ENCODE peak calls at places on chromosomes 4 and X, in four cellular contexts. L is fibroblast of lung, B is prostate gland, W is AG04450. Y is an unnamed sample.

GRCh38 chr4:77800077-77800476 is 19.1 kb downstream of the CNOT6L start:
- DNase-seq in W (no peak), B (no peak), L (no peak), Y (no peak)

GRCh38 chr4:128527356-128527755 is 239.7 kb upstream of the PGRMC2 start:
- DNase-seq in B (no peak), W (no peak), L (no peak), Y (no peak)

GRCh38 chr4:40831462-40831861 is 81.7 kb downstream of the NSUN7 start:
- DNase-seq in L (no peak), B (no peak), W (no peak), Y (no peak)

GRCh38 chr4:120918092-120918491 is 4.4 kb downstream of the PRDM5 start:
- DNase-seq in W (no peak), B (no peak), L (no peak), Y (no peak)

GRCh38 chrX:11929476-11929875 is 171.4 kb downstream of the MSL3 start:
- DNase-seq in L (no peak), B (no peak), W (no peak), Y (no peak)

GRCh38 chr4:103424853-103425252 is 226.7 kb upstream of the CENPE start:
- DNase-seq in L (no peak), W (no peak), B (peak; percentile 29), Y (no peak)

GRCh38 chr4:90745176-90745575 is 618.0 kb downstream of the CCSER1 start:
- DNase-seq in L (no peak), B (no peak), W (no peak), Y (no peak)

GRCh38 chr4:177369372-177369771 is 59.7 kb downstream of the NEIL3 start:
- DNase-seq in L (peak; percentile 46), B (no peak), W (peak; percentile 60), Y (no peak)

GRCh38 chr4:163959932-163960331 is 465.4 kb downstream of the TMA16 start:
- DNase-seq in W (no peak), L (no peak), B (no peak), Y (no peak)

GRCh38 chr4:128573781-128574508 is 235.6 kb upstream of the JADE1 start:
- DNase-seq in B (no peak), W (peak; percentile 63), L (no peak), Y (no peak)

GRCh38 chrX:73268463-73268862 is 53.8 kb upstream of the NAP1L2 start:
- DNase-seq in B (no peak), W (no peak), L (no peak), Y (no peak)

GRCh38 chr4:150385606-150386005 is 196.3 kb upstream of the MAB21L2 start:
- DNase-seq in W (peak; percentile 73), B (no peak), L (peak; percentile 96), Y (no peak)

GRCh38 chr4:6693274-6694176 is at the start of gene S100P:
- DNase-seq in W (no peak), B (no peak), L (no peak), Y (no peak)

GRCh38 chr4:120858776-120859175 is 63.8 kb downstream of the PRDM5 start:
- DNase-seq in L (peak; percentile 18), W (no peak), B (no peak), Y (no peak)

GRCh38 chrX:78330540-78330939 is 3.1 kb upstream of the CYSLTR1 start:
- DNase-seq in W (no peak), L (no peak), B (no peak), Y (no peak)

GRCh38 chrX:20459410-20460350 is 193.0 kb upstream of the RPS6KA3 start:
- DNase-seq in B (no peak), W (no peak), L (no peak), Y (no peak)

GRCh38 chr4:141885112-141885511 is 248.7 kb downstream of the IL15 start:
- DNase-seq in L (no peak), W (no peak), B (no peak), Y (no peak)

GRCh38 chrX:2748815-2749188 is 3.0 kb upstream of the XG start:
- DNase-seq in W (no peak), L (no peak), B (no peak), Y (no peak)

GRCh38 chrX:21715825-21716224 is 42.1 kb downstream of the SMPX start:
- DNase-seq in W (no peak), L (no peak), B (no peak), Y (no peak)

GRCh38 chr4:7432531-7433375 is 2.0 kb downstream of the PSAPL1 start:
- DNase-seq in L (no peak), B (no peak), W (no peak), Y (no peak)

GRCh38 chr4:41154814-41155177 is 59.5 kb downstream of the APBB2 start:
- DNase-seq in W (no peak), B (no peak), L (no peak), Y (no peak)

GRCh38 chr4:151192556-151193235 is 84.3 kb upstream of the PRSS48 start:
- DNase-seq in B (no peak), W (no peak), L (no peak), Y (no peak)

GRCh38 chr4:136713140-136713539 is 819.2 kb downstream of the PCDH18 start:
- DNase-seq in W (peak; percentile 24), B (no peak), L (peak; percentile 42), Y (no peak)

GRCh38 chrX:130869239-130869638 is 33.8 kb downstream of the ENOX2 start:
- DNase-seq in W (no peak), B (no peak), L (no peak), Y (no peak)

GRCh38 chrX:107894038-107894437 is 68.4 kb downstream of the MID2 start:
- DNase-seq in B (peak; percentile 14), L (peak; percentile 57), W (no peak), Y (no peak)

GRCh38 chr4:123825596-123826291 is 429.1 kb downstream of the SPRY1 start:
- DNase-seq in L (peak; percentile 81), W (peak; percentile 39), B (no peak), Y (no peak)

GRCh38 chr4:56737666-56738065 is 56.6 kb upstream of the HOPX start:
- DNase-seq in B (peak; percentile 63), W (no peak), L (no peak), Y (no peak)

GRCh38 chr4:110515676-110516075 is 39.7 kb downstream of the ENPEP start:
- DNase-seq in L (no peak), B (no peak), W (no peak), Y (no peak)

GRCh38 chr4:26418107-26418506 is 72.2 kb downstream of the CCKAR start:
- DNase-seq in L (peak; percentile 48), B (no peak), W (no peak), Y (no peak)

GRCh38 chrX:55379396-55379795 is 72.5 kb upstream of the MAGEH1 start:
- DNase-seq in B (no peak), W (no peak), L (no peak), Y (no peak)
- H3K9me3 ChIP-seq in B (no peaks in the 10 kb centered on the region), W (peaks cover 7% of the 10 kb centered on the region), L (no peaks in the 10 kb centered on the region), Y (no peaks in the 10 kb centered on the region)

DNA sequence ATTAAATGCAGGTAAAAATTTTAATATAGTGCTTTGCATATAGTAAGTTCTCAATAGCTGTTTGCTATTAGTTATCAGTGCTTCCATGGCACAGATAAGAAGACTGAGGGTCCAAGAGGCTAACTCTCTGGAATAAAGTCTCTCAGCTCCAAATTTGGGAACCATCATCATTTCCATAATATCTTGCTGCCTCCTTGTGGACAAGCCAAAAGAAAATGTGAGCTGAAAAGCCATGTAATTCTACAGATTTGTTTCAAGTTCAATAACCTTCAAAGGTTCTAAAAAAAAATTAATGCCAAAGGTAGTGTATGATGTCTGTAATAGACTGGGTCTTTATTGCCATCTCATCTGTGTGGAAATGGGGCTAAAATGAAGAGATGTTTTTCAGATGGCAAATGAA is 136.9 kb upstream of the VCX start:
- DNase-seq in L (peak; percentile 0), W (no peak), B (no peak), Y (no peak)
- H3K9me3 ChIP-seq in L (no peaks in the 10 kb centered on the region), W (peaks cover 4% of the 10 kb centered on the region), B (no peaks in the 10 kb centered on the region), Y (no peaks in the 10 kb centered on the region)

GRCh38 chr4:71864380-71864779 is 80.5 kb upstream of the GC start:
- DNase-seq in B (no peak), L (no peak), W (no peak), Y (no peak)
- H3K9me3 ChIP-seq in B (no peaks in the 10 kb centered on the region), L (no peaks in the 10 kb centered on the region), W (peaks cover 11% of the 10 kb centered on the region), Y (peaks cover 29% of the 10 kb centered on the region)

DNA sequence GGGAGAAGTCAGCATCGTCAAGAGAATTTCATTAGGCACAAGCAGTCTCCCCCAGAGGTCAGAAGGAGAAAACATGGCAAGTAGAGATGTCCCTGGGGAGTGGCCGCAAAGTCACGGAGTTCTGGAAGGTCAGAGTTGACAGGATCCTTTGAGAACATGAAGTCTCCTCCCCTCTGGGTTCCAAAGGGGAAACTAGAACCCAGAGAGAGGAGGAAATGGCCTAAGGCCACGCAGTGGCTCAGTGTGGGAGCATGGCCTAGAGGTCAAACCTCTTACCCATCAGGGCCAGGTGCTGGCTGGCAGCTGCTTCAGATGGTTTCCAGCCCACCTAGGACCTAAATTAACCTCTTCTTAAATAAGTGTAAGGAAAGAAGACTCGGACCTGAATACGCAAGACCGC is 884 bp downstream of the IDH3G start:
- DNase-seq in B (no peak), W (no peak), L (no peak), Y (no peak)
- H3K9me3 ChIP-seq in B (no peaks in the 10 kb centered on the region), W (no peaks in the 10 kb centered on the region), L (no peaks in the 10 kb centered on the region), Y (peaks cover 11% of the 10 kb centered on the region)

GRCh38 chr4:1154523-1155182 is 17.7 kb downstream of the SPON2 start:
- DNase-seq in B (no peak), W (peak; percentile 15), L (no peak), Y (no peak)

GRCh38 chr4:1154126-1154522 is 18.3 kb downstream of the SPON2 start:
- DNase-seq in W (no peak), B (no peak), L (no peak), Y (no peak)

GRCh38 chr4:1153567-1154090 is 18.8 kb downstream of the SPON2 start:
- DNase-seq in W (no peak), L (no peak), B (no peak), Y (no peak)

GRCh38 chr4:1156069-1156468 is 16.3 kb downstream of the SPON2 start:
- DNase-seq in W (no peak), B (no peak), L (no peak), Y (no peak)

GRCh38 chr4:1155314-1155713 is 17.1 kb downstream of the SPON2 start:
- DNase-seq in B (no peak), L (no peak), W (no peak), Y (no peak)
- H3K9me3 ChIP-seq in B (no peaks in the 10 kb centered on the region), L (no peaks in the 10 kb centered on the region), W (peaks cover 18% of the 10 kb centered on the region), Y (peaks cover 14% of the 10 kb centered on the region)

GRCh38 chr4:2375427-2375826 is 43.0 kb downstream of the ZFYVE28 start:
- DNase-seq in L (no peak), B (no peak), W (no peak), Y (no peak)

GRCh38 chr4:2372488-2373030 is 45.9 kb downstream of the ZFYVE28 start:
- DNase-seq in L (no peak), W (no peak), B (no peak), Y (no peak)

GRCh38 chr4:2370597-2371320 is 47.7 kb downstream of the ZFYVE28 start:
- DNase-seq in B (no peak), W (no peak), L (no peak), Y (no peak)

GRCh38 chr4:2371765-2372487 is 46.5 kb downstream of the ZFYVE28 start:
- DNase-seq in B (no peak), L (no peak), W (no peak), Y (no peak)

DNA sequence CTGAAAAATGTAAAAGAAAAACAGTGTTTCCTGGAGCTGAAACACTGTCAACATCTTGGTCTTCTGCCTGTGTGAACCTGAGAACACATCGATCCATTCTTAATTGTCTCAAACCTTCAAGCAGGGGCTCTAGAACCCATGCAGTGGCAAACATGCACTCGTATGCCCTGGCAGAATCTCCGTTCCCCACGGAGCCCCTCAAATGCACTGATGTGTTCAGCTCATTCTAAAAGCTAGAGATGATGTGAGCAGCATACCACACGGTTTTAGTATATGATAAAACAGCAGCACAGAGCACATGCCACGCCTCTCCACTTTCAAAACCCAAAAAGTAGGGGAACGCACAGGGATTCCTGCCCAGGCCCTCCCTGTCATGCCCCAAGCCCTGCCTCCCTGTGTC is 44.9 kb downstream of the ZFYVE28 start:
- DNase-seq in W (no peak), B (no peak), L (no peak), Y (no peak)
- H3K9me3 ChIP-seq in W (peaks cover 7% of the 10 kb centered on the region), B (no peaks in the 10 kb centered on the region), L (no peaks in the 10 kb centered on the region), Y (no peaks in the 10 kb centered on the region)